ENCODE peak calls at places on chromosomes 3 and 15, in five cellular contexts. Y is esophagus squamous epithelium, B is heart left ventricle, M is neuronal stem cell, E is endodermal cell. P is an unnamed sample. For H3K4me1, the result is how much of the 10 kb centered on the place peaks cover.

GRCh38 chr3:193040836-193041672 is 123.4 kb upstream of the MB21D2 start:
- DNase-seq in Y (no peak), B (no peak), M (peak), E (no peak), P (peak)

GRCh38 chr15:70152070-70152480 is 54.4 kb upstream of the TLE3 start:
- DNase-seq in Y (no peak), B (no peak), M (no peak), E (peak), P (peak)

GRCh38 chr15:95495033-95495541 is 835.4 kb upstream of the NR2F2 start:
- DNase-seq in Y (no peak), B (no peak), M (no peak), E (peak), P (peak)

GRCh38 chr3:73419179-73419803 is 205.4 kb downstream of the PDZRN3 start:
- DNase-seq in Y (no peak), B (no peak), M (no peak), E (peak), P (no peak)

GRCh38 chr3:73955671-73956070 is 330.9 kb upstream of the PDZRN3 start:
- DNase-seq in Y (no peak), B (no peak), M (no peak), E (no peak), P (no peak)

GRCh38 chr15:85960381-85960780 is 119.3 kb upstream of the AGBL1 start:
- DNase-seq in Y (no peak), B (no peak), M (no peak), E (no peak), P (no peak)

GRCh38 chr3:42852443-42852842 is 23.2 kb downstream of the CYP8B1 start:
- DNase-seq in Y (no peak), B (no peak), M (no peak), E (peak), P (no peak)

GRCh38 chr3:120348065-120348980 is 831 bp downstream of the LRRC58 start:
- DNase-seq in Y (no peak), B (no peak), M (no peak), E (no peak), P (no peak)

GRCh38 chr15:80173022-80173759 is 20.4 kb downstream of the FAH start:
- DNase-seq in Y (no peak), B (peak), M (peak), E (peak), P (peak)

GRCh38 chr3:59006791-59007517 is 42.9 kb downstream of the CFAP20DC start:
- DNase-seq in Y (no peak), B (peak), M (no peak), E (no peak), P (no peak)

GRCh38 chr3:46695962-46696922 is 2.8 kb upstream of the ALS2CL start:
- DNase-seq in Y (no peak), B (peak), M (no peak), E (no peak), P (no peak)
- H3K4me1 ChIP-seq in Y (half or more), B (half or more), M (under half), E (under half), P (under half)

GRCh38 chr15:66752078-66752477 is 50.0 kb downstream of the SMAD6 start:
- DNase-seq in Y (no peak), B (no peak), M (no peak), E (no peak), P (no peak)
- H3K4me1 ChIP-seq in Y (under half), B (under half), M (under half), E (under half), P (under half)

GRCh38 chr3:37453393-37454391 is 279.3 kb upstream of the LRRFIP2 start:
- DNase-seq in Y (no peak), B (peak), M (peak), E (peak), P (peak)
- H3K4me1 ChIP-seq in Y (half or more), B (under half), M (under half), E (under half), P (under half)

GRCh38 chr3:132286035-132286434 is 31.2 kb upstream of the ACP3 start:
- DNase-seq in Y (no peak), B (no peak), M (no peak), E (no peak), P (no peak)

GRCh38 chr3:132290833-132291232 is 26.4 kb upstream of the ACP3 start:
- DNase-seq in Y (no peak), B (no peak), M (no peak), E (no peak), P (no peak)

GRCh38 chr3:132288357-132288756 is 28.9 kb upstream of the ACP3 start:
- DNase-seq in Y (no peak), B (no peak), M (no peak), E (no peak), P (no peak)

GRCh38 chr3:132292062-132292461 is 25.1 kb upstream of the ACP3 start:
- DNase-seq in Y (no peak), B (no peak), M (no peak), E (no peak), P (no peak)

DNA sequence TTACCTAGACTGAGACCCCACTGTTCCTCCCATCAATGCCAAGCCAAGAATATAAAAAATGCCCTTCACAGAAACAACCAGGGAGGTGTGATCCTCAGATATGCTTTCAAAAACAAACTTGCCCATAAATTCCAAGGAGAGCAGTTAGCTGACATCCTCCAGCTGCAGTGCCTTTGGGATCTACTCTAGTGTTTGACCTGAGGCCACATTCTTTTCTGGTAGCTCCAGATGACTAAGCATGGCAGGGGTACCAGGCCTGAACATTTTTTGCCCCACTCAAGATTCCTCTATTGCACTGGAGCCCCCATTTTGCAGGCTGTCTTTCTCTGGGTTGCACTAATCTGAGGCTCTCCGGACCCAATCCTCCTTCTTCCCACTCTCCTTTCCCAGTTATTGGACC is 27.9 kb upstream of the ACP3 start:
- DNase-seq in Y (no peak), B (no peak), M (no peak), E (no peak), P (no peak)
- H3K4me1 ChIP-seq in Y (under half), B (under half), M (under half), E (under half), P (under half)

DNA sequence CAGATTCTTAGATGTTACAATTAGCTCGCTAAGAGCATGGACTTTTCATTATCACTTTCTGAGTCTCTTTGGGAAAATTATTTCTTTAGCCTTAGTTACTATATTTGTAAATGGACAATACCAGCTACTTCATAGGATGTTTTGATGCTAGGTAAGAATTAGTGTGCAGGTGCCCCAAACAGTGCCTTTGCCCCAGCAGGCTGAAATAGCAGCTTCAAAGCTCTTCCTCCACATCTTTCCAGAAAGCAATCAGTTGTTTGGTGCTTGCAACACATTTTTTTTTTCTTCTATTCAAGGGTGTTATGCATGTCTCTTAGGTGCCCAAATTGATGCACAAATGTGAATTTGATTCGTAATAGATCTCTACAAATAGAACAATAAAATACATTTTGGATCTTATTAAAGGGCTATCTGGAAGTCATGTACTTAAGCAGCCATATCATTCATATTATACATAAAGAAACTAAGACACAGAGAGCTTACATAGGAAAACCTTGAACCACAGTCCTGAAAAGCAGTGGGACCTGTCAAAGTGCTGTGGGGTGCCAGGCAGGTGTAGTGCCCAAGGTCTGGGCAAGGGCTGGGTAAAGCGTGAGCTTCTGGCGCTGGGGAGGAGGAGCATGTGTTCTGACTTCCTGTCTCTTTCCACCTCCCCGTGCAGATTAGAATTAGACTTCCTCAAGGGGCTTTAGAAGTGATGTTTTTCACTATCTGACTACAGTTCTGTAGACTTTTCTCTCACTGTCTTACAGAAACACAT is 62.9 kb downstream of the FNDC3B start:
- DNase-seq in Y (no peak), B (no peak), M (no peak), E (no peak), P (no peak)
- H3K4me1 ChIP-seq in Y (half or more), B (half or more), M (under half), E (under half), P (under half)

GRCh38 chr15:74959643-74959939 is 3.0 kb upstream of the RPP25 start:
- DNase-seq in Y (no peak), B (no peak), M (no peak), E (no peak), P (no peak)
- H3K4me1 ChIP-seq in Y (half or more), B (under half), M (under half), E (under half), P (under half)

DNA sequence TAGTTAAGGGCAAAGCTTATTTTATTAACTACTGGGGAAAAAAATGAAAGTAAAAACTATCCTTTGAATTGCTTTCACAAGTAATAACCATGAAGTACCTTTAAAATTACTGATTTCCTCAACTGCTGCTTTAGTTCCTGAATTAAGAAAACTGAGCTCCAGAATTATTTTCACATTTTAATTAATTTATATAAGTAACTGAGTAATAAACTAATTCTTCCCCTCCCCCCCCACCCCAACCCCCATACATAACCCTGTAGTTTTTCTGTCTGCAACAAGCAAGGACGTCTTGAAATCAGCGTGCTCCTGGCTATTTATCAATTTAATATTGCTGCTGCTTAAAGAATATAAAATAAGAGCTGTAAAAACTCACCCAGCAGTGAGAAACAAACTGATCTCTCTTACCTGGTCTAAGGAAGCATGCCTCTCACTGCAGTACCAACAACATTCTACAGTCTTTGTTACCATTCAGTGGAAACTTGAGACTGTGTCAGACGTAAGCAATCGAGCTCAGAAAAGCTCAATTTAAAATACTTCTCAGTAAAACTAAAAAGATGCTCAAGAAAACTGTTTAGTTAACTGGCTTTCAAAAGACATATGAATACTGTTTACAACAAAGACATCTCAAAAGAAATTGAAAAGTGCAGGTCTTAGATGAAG is 121.0 kb downstream of the TFDP2 start:
- DNase-seq in Y (no peak), B (no peak), M (peak), E (peak), P (peak)
- H3K4me1 ChIP-seq in Y (under half), B (under half), M (under half), E (under half), P (under half)

P was measured in prostate gland.